ENCODE peak calls at places on chromosomes 11 and 22, in four cellular contexts. One of them, this sample, is unnamed.

GRCh38 chr11:94728541-94728940 is 39.6 kb upstream of the AMOTL1 start:
- DNase-seq in renal cortical epithelial cell: peak
- DNase-seq in upper lobe of left lung: no peak
- DNase-seq in OCI-LY7: no peak
- DNase-seq in this sample: no peak

GRCh38 chr11:74371269-74372039 is 26.8 kb downstream of the PGM2L1 start:
- DNase-seq in renal cortical epithelial cell: peak
- DNase-seq in upper lobe of left lung: no peak
- DNase-seq in OCI-LY7: no peak
- DNase-seq in this sample: no peak

GRCh38 chr22:30206964-30207363 is 39.6 kb downstream of the LIF start:
- DNase-seq in renal cortical epithelial cell: peak
- DNase-seq in upper lobe of left lung: peak
- DNase-seq in OCI-LY7: no peak
- DNase-seq in this sample: peak

GRCh38 chr11:126830216-126830615 is 170.4 kb downstream of the KIRREL3 start:
- DNase-seq in renal cortical epithelial cell: no peak
- DNase-seq in upper lobe of left lung: no peak
- DNase-seq in OCI-LY7: no peak
- DNase-seq in this sample: no peak

GRCh38 chr11:34327804-34328631 is 29.8 kb downstream of the ABTB2 start:
- DNase-seq in renal cortical epithelial cell: no peak
- DNase-seq in upper lobe of left lung: no peak
- DNase-seq in OCI-LY7: no peak
- DNase-seq in this sample: no peak

GRCh38 chr11:67268036-67268683 is 1.9 kb downstream of the GRK2 start:
- DNase-seq in renal cortical epithelial cell: no peak
- DNase-seq in upper lobe of left lung: peak
- DNase-seq in OCI-LY7: peak
- DNase-seq in this sample: no peak

GRCh38 chr11:13152736-13153541 is 124.7 kb upstream of the BMAL1 start:
- DNase-seq in renal cortical epithelial cell: peak
- DNase-seq in upper lobe of left lung: no peak
- DNase-seq in OCI-LY7: no peak
- DNase-seq in this sample: no peak

GRCh38 chr22:50563410-50564160 is 866 bp upstream of the SYCE3 start:
- DNase-seq in renal cortical epithelial cell: no peak
- DNase-seq in upper lobe of left lung: peak
- DNase-seq in OCI-LY7: no peak
- DNase-seq in this sample: no peak

GRCh38 chr11:93236741-93237675 is 39.2 kb upstream of the SLC36A4 start:
- DNase-seq in renal cortical epithelial cell: peak
- DNase-seq in upper lobe of left lung: no peak
- DNase-seq in OCI-LY7: peak
- DNase-seq in this sample: peak

GRCh38 chr11:11977206-11977938 is 31.1 kb downstream of the DKK3 start:
- DNase-seq in renal cortical epithelial cell: peak
- DNase-seq in upper lobe of left lung: no peak
- DNase-seq in OCI-LY7: no peak
- DNase-seq in this sample: peak

GRCh38 chr11:109138200-109138599 is 283.8 kb upstream of the C11orf87 start:
- DNase-seq in renal cortical epithelial cell: no peak
- DNase-seq in upper lobe of left lung: no peak
- DNase-seq in OCI-LY7: no peak
- DNase-seq in this sample: no peak

GRCh38 chr22:21796863-21797262 is 61.3 kb upstream of the YPEL1 start:
- DNase-seq in renal cortical epithelial cell: no peak
- DNase-seq in upper lobe of left lung: no peak
- DNase-seq in OCI-LY7: no peak
- DNase-seq in this sample: no peak

GRCh38 chr11:88175707-88176066 is 444 bp upstream of the RAB38 start:
- DNase-seq in renal cortical epithelial cell: peak
- DNase-seq in upper lobe of left lung: no peak
- DNase-seq in OCI-LY7: no peak
- DNase-seq in this sample: no peak

GRCh38 chr22:35761037-35761436 is 43.4 kb downstream of the APOL5 start:
- DNase-seq in renal cortical epithelial cell: no peak
- DNase-seq in upper lobe of left lung: no peak
- DNase-seq in OCI-LY7: no peak
- DNase-seq in this sample: no peak

GRCh38 chr11:75474878-75475766 is 42.1 kb upstream of the KLHL35 start:
- DNase-seq in renal cortical epithelial cell: no peak
- DNase-seq in upper lobe of left lung: no peak
- DNase-seq in OCI-LY7: peak
- DNase-seq in this sample: peak

GRCh38 chr11:86016451-86016850 is 52.4 kb downstream of the PICALM start:
- DNase-seq in renal cortical epithelial cell: no peak
- DNase-seq in upper lobe of left lung: no peak
- DNase-seq in OCI-LY7: no peak
- DNase-seq in this sample: no peak

GRCh38 chr11:45756384-45757010 is 48.5 kb upstream of the SLC35C1 start:
- DNase-seq in renal cortical epithelial cell: no peak
- DNase-seq in upper lobe of left lung: peak
- DNase-seq in OCI-LY7: no peak
- DNase-seq in this sample: no peak

GRCh38 chr11:27875480-27876208 is 175.4 kb upstream of the BDNF start:
- DNase-seq in renal cortical epithelial cell: no peak
- DNase-seq in upper lobe of left lung: no peak
- DNase-seq in OCI-LY7: no peak
- DNase-seq in this sample: no peak

GRCh38 chr11:111691731-111692130 is 74.5 kb downstream of the PPP2R1B start:
- DNase-seq in renal cortical epithelial cell: peak
- DNase-seq in upper lobe of left lung: no peak
- DNase-seq in OCI-LY7: no peak
- DNase-seq in this sample: no peak

GRCh38 chr11:85821636-85822035 is 10.7 kb upstream of the SYTL2 start:
- DNase-seq in renal cortical epithelial cell: peak
- DNase-seq in upper lobe of left lung: no peak
- DNase-seq in OCI-LY7: no peak
- DNase-seq in this sample: no peak

GRCh38 chr22:44804327-44804726 is 52.0 kb downstream of the ARHGAP8 start:
- DNase-seq in renal cortical epithelial cell: no peak
- DNase-seq in upper lobe of left lung: no peak
- DNase-seq in OCI-LY7: no peak
- DNase-seq in this sample: no peak

GRCh38 chr22:24553597-24554315 is 1.2 kb downstream of the GUCD1 start:
- DNase-seq in renal cortical epithelial cell: peak
- DNase-seq in upper lobe of left lung: no peak
- DNase-seq in OCI-LY7: peak
- DNase-seq in this sample: no peak

GRCh38 chr22:20803696-20804324 is 29.9 kb downstream of the SERPIND1 start:
- DNase-seq in renal cortical epithelial cell: peak
- DNase-seq in upper lobe of left lung: no peak
- DNase-seq in OCI-LY7: peak
- DNase-seq in this sample: peak

This sample was measured in H9.